ENCODE peak calls at places on chromosome X, in four cellular contexts. One of them, this sample, is unnamed.

GRCh38 chrX:53595266-53595810 is 91.2 kb downstream of the HUWE1 start:
- DNase-seq in mesendoderm: no peak
- DNase-seq in AG08396: no peak
- DNase-seq in Caki2: no peak
- DNase-seq in this sample: no peak

GRCh38 chrX:28659269-28659668 is 72.0 kb downstream of the IL1RAPL1 start:
- DNase-seq in AG08396: no peak
- DNase-seq in Caki2: no peak
- DNase-seq in mesendoderm: peak
- DNase-seq in this sample: peak

GRCh38 chrX:78708171-78708570 is 39.3 kb upstream of the LPAR4 start:
- DNase-seq in Caki2: peak
- DNase-seq in mesendoderm: peak
- DNase-seq in AG08396: peak
- DNase-seq in this sample: peak

GRCh38 chrX:129724767-129725166 is 14.0 kb upstream of the XPNPEP2 start:
- DNase-seq in mesendoderm: no peak
- DNase-seq in Caki2: no peak
- DNase-seq in AG08396: no peak
- DNase-seq in this sample: no peak

GRCh38 chrX:103398321-103398937 is 22.1 kb downstream of the BEX3 start:
- DNase-seq in mesendoderm: no peak
- DNase-seq in AG08396: peak
- DNase-seq in Caki2: peak
- DNase-seq in this sample: no peak

GRCh38 chrX:75229774-75230173 is 44.1 kb upstream of the UPRT start:
- DNase-seq in mesendoderm: peak
- DNase-seq in AG08396: no peak
- DNase-seq in Caki2: no peak
- DNase-seq in this sample: no peak

GRCh38 chrX:115630204-115630603 is 69.2 kb downstream of the PLS3 start:
- DNase-seq in AG08396: no peak
- DNase-seq in Caki2: no peak
- DNase-seq in mesendoderm: no peak
- DNase-seq in this sample: no peak

GRCh38 chrX:41178201-41178600 is 93.0 kb downstream of the USP9X start:
- DNase-seq in AG08396: no peak
- DNase-seq in mesendoderm: no peak
- DNase-seq in Caki2: no peak
- DNase-seq in this sample: no peak

GRCh38 chrX:14899607-14900006 is 26.4 kb downstream of the MOSPD2 start:
- DNase-seq in Caki2: peak
- DNase-seq in mesendoderm: peak
- DNase-seq in AG08396: peak
- DNase-seq in this sample: peak

GRCh38 chrX:18377802-18378201 is 23.3 kb upstream of the SCML2 start:
- DNase-seq in mesendoderm: peak
- DNase-seq in Caki2: peak
- DNase-seq in AG08396: no peak
- DNase-seq in this sample: peak

GRCh38 chrX:93422693-93423092 is 250.7 kb downstream of the NAP1L3 start:
- DNase-seq in Caki2: peak
- DNase-seq in AG08396: peak
- DNase-seq in mesendoderm: peak
- DNase-seq in this sample: peak

GRCh38 chrX:15416133-15416993 is 32.1 kb upstream of the VEGFD start:
- DNase-seq in mesendoderm: peak
- DNase-seq in AG08396: no peak
- DNase-seq in Caki2: no peak
- DNase-seq in this sample: no peak

GRCh38 chrX:13898084-13898483 is 81.2 kb upstream of the GPM6B start:
- DNase-seq in AG08396: no peak
- DNase-seq in mesendoderm: peak
- DNase-seq in Caki2: no peak
- DNase-seq in this sample: no peak

GRCh38 chrX:148500428-148501120 is at the start of gene AFF2:
- DNase-seq in mesendoderm: peak
- DNase-seq in Caki2: peak
- DNase-seq in AG08396: peak
- DNase-seq in this sample: peak

GRCh38 chrX:153499876-153500275 is 5.1 kb downstream of the BGN start:
- DNase-seq in AG08396: no peak
- DNase-seq in mesendoderm: no peak
- DNase-seq in Caki2: no peak
- DNase-seq in this sample: no peak

GRCh38 chrX:139932077-139932900 is 564 bp downstream of the ATP11C start:
- DNase-seq in AG08396: peak
- DNase-seq in mesendoderm: no peak
- DNase-seq in Caki2: peak
- DNase-seq in this sample: peak

GRCh38 chrX:53320543-53321215 is 39.3 kb upstream of the IQSEC2 start:
- DNase-seq in AG08396: peak
- DNase-seq in mesendoderm: no peak
- DNase-seq in Caki2: no peak
- DNase-seq in this sample: peak

GRCh38 chrX:124346064-124346876 is at the start of gene SH2D1A:
- DNase-seq in Caki2: no peak
- DNase-seq in mesendoderm: no peak
- DNase-seq in AG08396: no peak
- DNase-seq in this sample: no peak

GRCh38 chrX:70262952-70263567 is 3.1 kb upstream of the P2RY4 start:
- DNase-seq in Caki2: peak
- DNase-seq in mesendoderm: peak
- DNase-seq in AG08396: peak
- DNase-seq in this sample: peak